ENCODE peak calls at places on chromosome 5, in five cellular contexts. One of them, this sample, is unnamed.
A peak's percentile ranks its signal among the peaks of the same experiment; 100 is the strongest.

GRCh38 chr5:151467576-151467975 is 20.2 kb downstream of the SLC36A1 start:
- DNase-seq in A549: no peak
- DNase-seq in cardiac muscle cell: no peak
- DNase-seq in AG09309: no peak
- DNase-seq in endodermal cell: no peak
- DNase-seq in this sample: no peak

GRCh38 chr5:66239034-66239433 is 94.9 kb downstream of the SREK1 start:
- DNase-seq in A549: peak; percentile 24
- DNase-seq in cardiac muscle cell: no peak
- DNase-seq in AG09309: no peak
- DNase-seq in endodermal cell: no peak
- DNase-seq in this sample: no peak

GRCh38 chr5:74625742-74626241 is 14.7 kb downstream of the ENC1 start:
- DNase-seq in A549: no peak
- DNase-seq in cardiac muscle cell: no peak
- DNase-seq in AG09309: no peak
- DNase-seq in endodermal cell: peak; percentile 78
- DNase-seq in this sample: peak; percentile 89

GRCh38 chr5:65142007-65142406 is 339.7 kb downstream of the ADAMTS6 start:
- DNase-seq in A549: no peak
- DNase-seq in cardiac muscle cell: no peak
- DNase-seq in AG09309: no peak
- DNase-seq in endodermal cell: no peak
- DNase-seq in this sample: no peak

GRCh38 chr5:36177715-36178556 is 26.0 kb downstream of the SKP2 start:
- DNase-seq in A549: peak; percentile 56
- DNase-seq in cardiac muscle cell: peak; percentile 52
- DNase-seq in AG09309: no peak
- DNase-seq in endodermal cell: no peak
- DNase-seq in this sample: peak; percentile 23

GRCh38 chr5:14914603-14915277 is 43.2 kb upstream of the ANKH start:
- DNase-seq in A549: no peak
- DNase-seq in cardiac muscle cell: no peak
- DNase-seq in AG09309: peak; percentile 59
- DNase-seq in endodermal cell: no peak
- DNase-seq in this sample: no peak

GRCh38 chr5:34749431-34749872 is 89.5 kb upstream of the TTC23L start:
- DNase-seq in A549: no peak
- DNase-seq in cardiac muscle cell: no peak
- DNase-seq in AG09309: peak; percentile 56
- DNase-seq in endodermal cell: no peak
- DNase-seq in this sample: no peak

GRCh38 chr5:150206780-150207115 is 16.9 kb downstream of the SLC6A7 start:
- DNase-seq in A549: no peak
- DNase-seq in cardiac muscle cell: no peak
- DNase-seq in AG09309: no peak
- DNase-seq in endodermal cell: no peak
- DNase-seq in this sample: no peak

GRCh38 chr5:55993013-55993412 is 1.8 kb downstream of the IL6ST start:
- DNase-seq in A549: no peak
- DNase-seq in cardiac muscle cell: peak; percentile 23
- DNase-seq in AG09309: no peak
- DNase-seq in endodermal cell: peak; percentile 58
- DNase-seq in this sample: no peak

GRCh38 chr5:132774896-132775295 is 2.1 kb downstream of the SEPTIN8 start:
- DNase-seq in A549: no peak
- DNase-seq in cardiac muscle cell: no peak
- DNase-seq in AG09309: no peak
- DNase-seq in endodermal cell: no peak
- DNase-seq in this sample: no peak

GRCh38 chr5:54514841-54515432 is 2.6 kb upstream of the SNX18 start:
- DNase-seq in A549: no peak
- DNase-seq in cardiac muscle cell: no peak
- DNase-seq in AG09309: no peak
- DNase-seq in endodermal cell: no peak
- DNase-seq in this sample: no peak

GRCh38 chr5:178732281-178732680 is 1.8 kb upstream of the ZNF354A start:
- DNase-seq in A549: no peak
- DNase-seq in cardiac muscle cell: no peak
- DNase-seq in AG09309: no peak
- DNase-seq in endodermal cell: no peak
- DNase-seq in this sample: peak; percentile 47

GRCh38 chr5:102591650-102592049 is 92.8 kb upstream of the SLCO6A1 start:
- DNase-seq in A549: no peak
- DNase-seq in cardiac muscle cell: no peak
- DNase-seq in AG09309: no peak
- DNase-seq in endodermal cell: no peak
- DNase-seq in this sample: no peak

GRCh38 chr5:71922584-71923106 is 184.6 kb upstream of the MAP1B start:
- DNase-seq in A549: peak; percentile 89
- DNase-seq in cardiac muscle cell: no peak
- DNase-seq in AG09309: no peak
- DNase-seq in endodermal cell: peak; percentile 68
- DNase-seq in this sample: peak; percentile 88

GRCh38 chr5:116478461-116478860 is 96.2 kb downstream of the SEMA6A start:
- DNase-seq in A549: no peak
- DNase-seq in cardiac muscle cell: no peak
- DNase-seq in AG09309: no peak
- DNase-seq in endodermal cell: peak; percentile 13
- DNase-seq in this sample: no peak

GRCh38 chr5:98514106-98514665 is 259.3 kb upstream of the RGMB start:
- DNase-seq in A549: no peak
- DNase-seq in cardiac muscle cell: no peak
- DNase-seq in AG09309: no peak
- DNase-seq in endodermal cell: no peak
- DNase-seq in this sample: no peak

GRCh38 chr5:130976491-130976890 is 188.6 kb downstream of the HINT1 start:
- DNase-seq in A549: no peak
- DNase-seq in cardiac muscle cell: no peak
- DNase-seq in AG09309: no peak
- DNase-seq in endodermal cell: no peak
- DNase-seq in this sample: no peak

GRCh38 chr5:159990506-159990905 is 18.4 kb upstream of the TTC1 start:
- DNase-seq in A549: no peak
- DNase-seq in cardiac muscle cell: no peak
- DNase-seq in AG09309: no peak
- DNase-seq in endodermal cell: no peak
- DNase-seq in this sample: no peak
- TF ChIP-seq CTCF in A549: peak; percentile 38
- TF ChIP-seq CTCF in cardiac muscle cell: peak; percentile 2
- TF ChIP-seq CTCF in AG09309: no peak
- TF ChIP-seq CTCF in endodermal cell: no peak
- TF ChIP-seq CTCF in this sample: peak; percentile 11

DNA sequence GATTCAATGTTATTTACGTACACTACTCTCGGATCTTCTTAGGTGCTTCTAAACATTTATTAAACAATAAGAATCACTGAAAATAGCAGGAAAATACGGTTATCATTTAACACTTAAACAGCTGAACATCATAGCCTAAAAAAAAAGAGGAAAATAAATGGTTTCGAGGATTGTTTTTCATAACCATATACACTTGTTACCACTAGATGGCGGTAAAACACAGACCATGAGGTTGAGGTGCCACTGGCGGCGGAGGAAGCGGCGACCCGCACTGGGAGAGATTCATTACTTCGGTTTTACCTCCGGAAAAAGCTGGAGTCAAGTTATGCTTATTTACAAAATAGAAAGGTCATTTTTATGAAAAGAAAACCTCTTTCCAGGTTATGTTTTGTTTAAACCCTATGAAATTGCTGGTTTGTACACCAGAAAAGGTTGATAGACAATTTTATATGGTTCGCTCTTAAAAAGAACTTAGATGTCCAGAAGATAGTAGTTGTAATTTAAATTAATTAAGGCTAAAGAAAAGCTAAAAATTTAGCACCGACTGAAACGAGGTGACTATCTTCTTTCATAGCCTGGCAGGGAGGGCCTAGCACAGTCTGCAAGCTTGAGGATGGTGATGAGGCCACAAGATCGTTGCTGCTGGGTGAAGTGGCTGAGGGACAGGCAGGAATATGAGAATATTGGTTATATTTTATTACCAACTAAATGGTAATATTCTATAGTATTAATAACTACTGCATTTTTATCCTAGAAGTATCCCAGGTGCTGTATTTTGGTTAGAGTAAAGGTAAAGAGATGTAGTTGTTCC is 605.7 kb downstream of the RAB3C start:
- DNase-seq in A549: peak; percentile 89
- DNase-seq in cardiac muscle cell: peak; percentile 84
- DNase-seq in AG09309: no peak
- DNase-seq in endodermal cell: peak; percentile 81
- DNase-seq in this sample: no peak
- H3K4me3 ChIP-seq in A549: peak overlapping the region; percentile 25
- H3K4me3 ChIP-seq in cardiac muscle cell: no peak overlapping the region
- H3K4me3 ChIP-seq in AG09309: no peak overlapping the region
- H3K4me3 ChIP-seq in endodermal cell: no peak overlapping the region
- H3K4me3 ChIP-seq in this sample: peak overlapping the region; percentile 28

DNA sequence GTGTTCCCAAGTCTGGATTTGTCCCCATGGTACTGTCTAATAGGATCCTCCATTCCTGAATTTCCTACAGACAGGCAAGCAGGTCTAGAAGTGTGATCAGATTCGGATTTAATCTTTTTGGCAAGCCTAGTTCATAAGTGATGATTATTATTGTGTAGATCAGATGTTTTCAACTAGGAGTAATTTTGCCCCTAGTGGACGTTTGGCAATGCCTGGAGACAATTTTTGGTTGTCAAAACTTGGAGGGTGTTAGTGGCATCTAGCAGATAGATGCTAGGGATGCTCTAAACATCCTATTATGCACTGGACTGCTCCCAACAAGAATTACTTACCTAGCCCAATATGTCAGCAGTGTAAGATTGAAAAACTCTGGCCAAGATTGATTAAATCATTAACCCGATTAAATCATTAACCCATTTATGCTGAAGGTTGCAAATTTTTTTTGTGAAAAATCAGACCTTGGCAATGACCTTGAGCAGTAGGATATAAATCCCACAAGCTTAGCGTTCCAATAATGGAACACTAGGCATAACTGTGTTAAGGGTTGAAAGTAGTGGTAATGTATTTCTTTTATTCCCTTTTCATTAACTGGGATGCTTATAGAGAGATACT is 28.2 kb downstream of the TCERG1 start:
- DNase-seq in A549: no peak
- DNase-seq in cardiac muscle cell: no peak
- DNase-seq in AG09309: no peak
- DNase-seq in endodermal cell: no peak
- DNase-seq in this sample: no peak
- TF ChIP-seq CTCF in A549: no peak
- TF ChIP-seq CTCF in cardiac muscle cell: peak; percentile 41
- TF ChIP-seq CTCF in AG09309: peak; percentile 31
- TF ChIP-seq CTCF in endodermal cell: peak; percentile 63
- TF ChIP-seq CTCF in this sample: peak; percentile 42

DNA sequence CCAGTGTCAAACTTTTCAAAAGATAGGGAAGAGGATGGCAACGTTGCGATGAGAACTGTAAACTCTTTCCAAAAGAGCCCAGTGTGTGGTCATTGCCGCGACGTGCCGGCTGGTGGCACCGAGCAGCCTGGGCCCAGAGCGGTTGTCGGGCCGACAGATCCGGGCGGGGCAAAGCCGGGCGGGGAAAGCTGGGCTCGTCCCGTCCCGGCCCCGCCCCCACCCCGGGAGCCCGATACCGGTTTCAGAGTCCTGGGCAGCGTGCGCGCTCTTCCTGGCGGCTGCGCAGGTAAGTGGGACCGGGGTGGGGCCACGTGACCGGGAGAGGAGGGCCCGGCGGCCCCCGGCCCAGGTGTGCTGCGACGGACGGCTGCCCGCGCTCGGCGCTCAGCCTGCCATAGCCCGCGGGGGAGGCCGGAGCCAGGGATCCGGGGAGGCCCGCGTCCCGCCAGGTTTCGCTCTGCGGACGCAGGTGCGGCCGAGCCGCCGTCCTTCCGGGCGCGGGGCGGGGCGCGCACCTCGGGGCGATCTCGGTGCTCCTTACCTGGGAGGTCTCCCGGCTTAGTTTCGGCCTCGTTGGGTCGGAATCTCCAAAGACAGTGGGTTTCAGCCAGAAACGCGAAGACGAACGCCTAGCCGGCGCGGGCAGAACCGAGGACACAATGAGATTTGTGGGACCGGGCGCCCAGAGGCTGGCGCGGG is at the start of gene MARVELD2:
- DNase-seq in A549: peak; percentile 77
- DNase-seq in cardiac muscle cell: peak; percentile 76
- DNase-seq in AG09309: no peak
- DNase-seq in endodermal cell: peak; percentile 97
- DNase-seq in this sample: no peak
- H3K4me3 ChIP-seq in A549: peak within 1 kb of the TSS; percentile 76
- H3K4me3 ChIP-seq in cardiac muscle cell: peak within 1 kb of the TSS; percentile 43
- H3K4me3 ChIP-seq in AG09309: peak within 1 kb of the TSS; percentile 51
- H3K4me3 ChIP-seq in endodermal cell: peak within 1 kb of the TSS; percentile 81
- H3K4me3 ChIP-seq in this sample: peak within 1 kb of the TSS; percentile 74

DNA sequence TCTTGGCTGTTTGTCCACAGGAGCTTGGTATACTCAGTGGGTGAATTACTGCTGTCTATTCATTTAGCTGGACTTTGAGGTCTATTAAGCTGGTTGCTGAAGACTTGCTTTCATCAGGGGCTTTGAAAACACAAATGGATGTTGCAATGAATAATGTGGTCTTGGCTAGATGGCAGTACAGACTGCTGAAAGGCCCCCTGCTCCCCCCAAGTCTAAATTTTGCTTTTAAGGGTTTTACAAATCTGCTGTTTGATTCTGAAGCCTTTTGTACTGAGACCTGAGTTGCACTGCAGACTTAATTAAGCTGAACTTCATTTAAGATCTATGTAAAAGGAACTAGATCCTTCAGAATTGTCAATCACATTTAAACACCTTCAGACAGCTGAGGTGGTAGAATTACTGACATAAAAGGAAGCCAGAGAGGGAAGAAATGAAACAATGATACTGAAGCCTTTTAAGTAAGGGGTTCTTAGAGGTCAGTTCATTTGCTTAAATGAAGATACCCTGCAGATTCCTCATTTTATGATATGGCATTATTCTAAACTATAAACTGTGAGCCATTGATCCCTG is 37.3 kb downstream of the KCTD16 start:
- DNase-seq in A549: no peak
- DNase-seq in cardiac muscle cell: no peak
- DNase-seq in AG09309: no peak
- DNase-seq in endodermal cell: no peak
- DNase-seq in this sample: no peak
- TF ChIP-seq CTCF in A549: no peak
- TF ChIP-seq CTCF in cardiac muscle cell: no peak
- TF ChIP-seq CTCF in AG09309: no peak
- TF ChIP-seq CTCF in endodermal cell: peak; percentile 36
- TF ChIP-seq CTCF in this sample: peak; percentile 6